ENCODE peak calls at places on chromosome 11, in seven cellular contexts. One of them, this sample, is unnamed.

GRCh38 chr11:119427279-119427678 is 4.3 kb upstream of the THY1 start:
- DNase-seq in neuronal stem cell: no peak
- DNase-seq in neural progenitor cell: no peak
- DNase-seq in pancreas: no peak
- DNase-seq in fibroblast of lung: no peak
- DNase-seq in left ventricle myocardium inferior: no peak
- DNase-seq in GM23248: peak; percentile 37
- DNase-seq in this sample: no peak

GRCh38 chr11:30960387-30960992 is 374.3 kb upstream of the MPPED2 start:
- DNase-seq in neuronal stem cell: peak; percentile 36
- DNase-seq in neural progenitor cell: peak; percentile 72
- DNase-seq in pancreas: no peak
- DNase-seq in fibroblast of lung: peak; percentile 49
- DNase-seq in left ventricle myocardium inferior: no peak
- DNase-seq in GM23248: peak; percentile 76
- DNase-seq in this sample: peak; percentile 4

GRCh38 chr11:19978668-19979518 is 181.4 kb downstream of the DBX1 start:
- DNase-seq in neuronal stem cell: no peak
- DNase-seq in neural progenitor cell: no peak
- DNase-seq in pancreas: peak; percentile 72
- DNase-seq in fibroblast of lung: peak; percentile 88
- DNase-seq in left ventricle myocardium inferior: no peak
- DNase-seq in GM23248: peak; percentile 84
- DNase-seq in this sample: peak; percentile 85

GRCh38 chr11:62539238-62539925 is 7.2 kb downstream of the AHNAK start:
- DNase-seq in neuronal stem cell: no peak
- DNase-seq in neural progenitor cell: peak; percentile 7
- DNase-seq in pancreas: peak; percentile 49
- DNase-seq in fibroblast of lung: peak; percentile 95
- DNase-seq in left ventricle myocardium inferior: peak; percentile 63
- DNase-seq in GM23248: peak; percentile 96
- DNase-seq in this sample: peak; percentile 65

GRCh38 chr11:11987503-11988022 is 20.9 kb downstream of the DKK3 start:
- DNase-seq in neuronal stem cell: no peak
- DNase-seq in neural progenitor cell: no peak
- DNase-seq in pancreas: no peak
- DNase-seq in fibroblast of lung: peak; percentile 89
- DNase-seq in left ventricle myocardium inferior: no peak
- DNase-seq in GM23248: peak; percentile 74
- DNase-seq in this sample: peak; percentile 78

GRCh38 chr11:26578998-26579635 is 7.1 kb upstream of the MUC15 start:
- DNase-seq in neuronal stem cell: no peak
- DNase-seq in neural progenitor cell: no peak
- DNase-seq in pancreas: no peak
- DNase-seq in fibroblast of lung: peak; percentile 5
- DNase-seq in left ventricle myocardium inferior: no peak
- DNase-seq in GM23248: peak; percentile 65
- DNase-seq in this sample: no peak

GRCh38 chr11:5301846-5302245 is at the start of gene OR51B4:
- DNase-seq in neuronal stem cell: no peak
- DNase-seq in neural progenitor cell: no peak
- DNase-seq in pancreas: no peak
- DNase-seq in fibroblast of lung: no peak
- DNase-seq in left ventricle myocardium inferior: no peak
- DNase-seq in GM23248: no peak
- DNase-seq in this sample: no peak

GRCh38 chr11:92663539-92663938 is 305.9 kb upstream of the MTNR1B start:
- DNase-seq in neuronal stem cell: no peak
- DNase-seq in neural progenitor cell: no peak
- DNase-seq in pancreas: no peak
- DNase-seq in fibroblast of lung: peak; percentile 50
- DNase-seq in left ventricle myocardium inferior: no peak
- DNase-seq in GM23248: peak; percentile 10
- DNase-seq in this sample: no peak

GRCh38 chr11:8785998-8786397 is 103.4 kb downstream of the RPL27A start:
- DNase-seq in neuronal stem cell: no peak
- DNase-seq in neural progenitor cell: no peak
- DNase-seq in pancreas: no peak
- DNase-seq in fibroblast of lung: no peak
- DNase-seq in left ventricle myocardium inferior: no peak
- DNase-seq in GM23248: no peak
- DNase-seq in this sample: no peak

GRCh38 chr11:45062115-45062514 is 84.3 kb upstream of the PRDM11 start:
- DNase-seq in neuronal stem cell: no peak
- DNase-seq in neural progenitor cell: no peak
- DNase-seq in pancreas: no peak
- DNase-seq in fibroblast of lung: no peak
- DNase-seq in left ventricle myocardium inferior: no peak
- DNase-seq in GM23248: peak; percentile 51
- DNase-seq in this sample: no peak

GRCh38 chr11:65661599-65662246 is 993 bp downstream of the RELA start:
- DNase-seq in neuronal stem cell: no peak
- DNase-seq in neural progenitor cell: no peak
- DNase-seq in pancreas: peak; percentile 41
- DNase-seq in fibroblast of lung: no peak
- DNase-seq in left ventricle myocardium inferior: no peak
- DNase-seq in GM23248: no peak
- DNase-seq in this sample: no peak

GRCh38 chr11:44811841-44812448 is 85.2 kb downstream of the TSPAN18 start:
- DNase-seq in neuronal stem cell: no peak
- DNase-seq in neural progenitor cell: no peak
- DNase-seq in pancreas: no peak
- DNase-seq in fibroblast of lung: peak; percentile 21
- DNase-seq in left ventricle myocardium inferior: no peak
- DNase-seq in GM23248: no peak
- DNase-seq in this sample: no peak

GRCh38 chr11:134244593-134244992 is 8.6 kb downstream of the THYN1 start:
- DNase-seq in neuronal stem cell: no peak
- DNase-seq in neural progenitor cell: peak; percentile 28
- DNase-seq in pancreas: no peak
- DNase-seq in fibroblast of lung: no peak
- DNase-seq in left ventricle myocardium inferior: no peak
- DNase-seq in GM23248: peak; percentile 45
- DNase-seq in this sample: peak; percentile 36

GRCh38 chr11:86726118-86726748 is 53.8 kb upstream of the ME3 start:
- DNase-seq in neuronal stem cell: no peak
- DNase-seq in neural progenitor cell: no peak
- DNase-seq in pancreas: no peak
- DNase-seq in fibroblast of lung: peak; percentile 88
- DNase-seq in left ventricle myocardium inferior: no peak
- DNase-seq in GM23248: peak; percentile 30
- DNase-seq in this sample: no peak

GRCh38 chr11:113926273-113927183 is 21.9 kb downstream of the HTR3B start:
- DNase-seq in neuronal stem cell: no peak
- DNase-seq in neural progenitor cell: no peak
- DNase-seq in pancreas: no peak
- DNase-seq in fibroblast of lung: no peak
- DNase-seq in left ventricle myocardium inferior: no peak
- DNase-seq in GM23248: peak; percentile 30
- DNase-seq in this sample: no peak

GRCh38 chr11:94876645-94877445 is 96.5 kb downstream of the CWC15 start:
- DNase-seq in neuronal stem cell: no peak
- DNase-seq in neural progenitor cell: no peak
- DNase-seq in pancreas: peak; percentile 20
- DNase-seq in fibroblast of lung: peak; percentile 97
- DNase-seq in left ventricle myocardium inferior: peak; percentile 79
- DNase-seq in GM23248: peak; percentile 98
- DNase-seq in this sample: peak; percentile 94
- H3K36me3 ChIP-seq in neuronal stem cell: peaks cover 22% of the 10 kb centered on the region
- H3K36me3 ChIP-seq in neural progenitor cell: no peaks in the 10 kb centered on the region
- H3K36me3 ChIP-seq in pancreas: peaks cover 37% of the 10 kb centered on the region
- H3K36me3 ChIP-seq in fibroblast of lung: peaks cover 6% of the 10 kb centered on the region
- H3K36me3 ChIP-seq in left ventricle myocardium inferior: peaks cover 95% of the 10 kb centered on the region
- H3K36me3 ChIP-seq in GM23248: peaks cover 21% of the 10 kb centered on the region
- H3K36me3 ChIP-seq in this sample: peaks cover 6% of the 10 kb centered on the region

GRCh38 chr11:13487661-13488030 is 8.2 kb downstream of the PTH start:
- DNase-seq in neuronal stem cell: peak; percentile 3
- DNase-seq in neural progenitor cell: peak; percentile 28
- DNase-seq in pancreas: peak; percentile 44
- DNase-seq in fibroblast of lung: no peak
- DNase-seq in left ventricle myocardium inferior: no peak
- DNase-seq in GM23248: peak; percentile 49
- DNase-seq in this sample: peak; percentile 16

DNA sequence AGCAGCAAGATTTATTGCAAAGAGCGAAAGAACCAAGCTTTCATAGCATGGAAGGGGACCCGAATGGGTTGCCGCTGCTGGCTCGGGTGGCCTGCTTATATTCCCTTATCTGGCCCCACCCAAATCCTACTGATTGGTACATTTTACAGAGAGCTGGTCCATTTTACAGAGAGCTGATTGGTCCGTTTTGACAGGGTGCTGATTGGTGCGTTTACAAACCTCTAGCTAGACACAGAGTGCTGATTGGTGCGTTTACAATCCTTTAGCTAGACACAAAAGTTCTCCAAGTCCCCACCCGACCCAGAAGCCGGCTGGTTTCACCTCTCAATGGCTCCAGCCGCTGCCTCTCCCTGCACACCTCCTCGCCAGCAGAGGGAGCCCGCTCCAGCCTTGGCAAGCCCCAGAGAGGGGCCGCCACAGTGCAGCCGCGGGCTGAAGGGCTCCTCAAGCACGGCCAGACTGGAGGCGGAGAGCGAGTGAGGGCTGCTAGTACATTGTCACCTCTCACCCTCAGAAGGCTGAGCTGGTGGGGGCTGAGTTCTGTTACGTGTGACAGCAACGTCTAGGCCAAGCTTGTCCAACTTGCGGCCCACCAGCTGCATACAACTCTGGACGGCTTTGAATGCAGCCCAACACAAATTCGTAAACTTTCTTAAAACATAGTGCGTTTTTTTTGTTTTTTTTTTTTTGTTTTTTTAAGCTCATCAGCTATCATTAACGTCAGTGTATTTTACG is 8.7 kb downstream of the PTH start:
- DNase-seq in neuronal stem cell: peak; percentile 49
- DNase-seq in neural progenitor cell: peak; percentile 73
- DNase-seq in pancreas: peak; percentile 78
- DNase-seq in fibroblast of lung: no peak
- DNase-seq in left ventricle myocardium inferior: peak; percentile 63
- DNase-seq in GM23248: peak; percentile 67
- DNase-seq in this sample: peak; percentile 40
- H3K4me3 ChIP-seq in neuronal stem cell: no peak overlapping the region
- H3K4me3 ChIP-seq in neural progenitor cell: peak overlapping the region; percentile 22
- H3K4me3 ChIP-seq in pancreas: peak overlapping the region; percentile 27
- H3K4me3 ChIP-seq in fibroblast of lung: peak overlapping the region; percentile 18
- H3K4me3 ChIP-seq in left ventricle myocardium inferior: peak overlapping the region; percentile 52
- H3K4me3 ChIP-seq in GM23248: peak overlapping the region; percentile 68
- H3K4me3 ChIP-seq in this sample: no peak overlapping the region

GRCh38 chr11:68437927-68438657 is 22.5 kb upstream of the PPP6R3 start:
- DNase-seq in neuronal stem cell: no peak
- DNase-seq in neural progenitor cell: no peak
- DNase-seq in pancreas: no peak
- DNase-seq in fibroblast of lung: no peak
- DNase-seq in left ventricle myocardium inferior: no peak
- DNase-seq in GM23248: no peak
- DNase-seq in this sample: no peak
- H3K36me3 ChIP-seq in neuronal stem cell: peaks cover 19% of the 10 kb centered on the region
- H3K36me3 ChIP-seq in neural progenitor cell: no peaks in the 10 kb centered on the region
- H3K36me3 ChIP-seq in pancreas: peaks cover 59% of the 10 kb centered on the region
- H3K36me3 ChIP-seq in fibroblast of lung: no peaks in the 10 kb centered on the region
- H3K36me3 ChIP-seq in left ventricle myocardium inferior: peaks cover 89% of the 10 kb centered on the region
- H3K36me3 ChIP-seq in GM23248: no peaks in the 10 kb centered on the region
- H3K36me3 ChIP-seq in this sample: peaks cover 2% of the 10 kb centered on the region

GRCh38 chr11:17695454-17696441 is 23.6 kb upstream of the MYOD1 start:
- DNase-seq in neuronal stem cell: no peak
- DNase-seq in neural progenitor cell: peak; percentile 85
- DNase-seq in pancreas: no peak
- DNase-seq in fibroblast of lung: no peak
- DNase-seq in left ventricle myocardium inferior: no peak
- DNase-seq in GM23248: no peak
- DNase-seq in this sample: no peak
- H3K4me3 ChIP-seq in neuronal stem cell: no peak overlapping the region
- H3K4me3 ChIP-seq in neural progenitor cell: peak overlapping the region; percentile 39
- H3K4me3 ChIP-seq in pancreas: no peak overlapping the region
- H3K4me3 ChIP-seq in fibroblast of lung: no peak overlapping the region
- H3K4me3 ChIP-seq in left ventricle myocardium inferior: peak overlapping the region; percentile 33
- H3K4me3 ChIP-seq in GM23248: no peak overlapping the region
- H3K4me3 ChIP-seq in this sample: no peak overlapping the region

GRCh38 chr11:82995754-82996398 is 75.8 kb downstream of the RAB30 start:
- DNase-seq in neuronal stem cell: no peak
- DNase-seq in neural progenitor cell: no peak
- DNase-seq in pancreas: no peak
- DNase-seq in fibroblast of lung: peak; percentile 80
- DNase-seq in left ventricle myocardium inferior: no peak
- DNase-seq in GM23248: no peak
- DNase-seq in this sample: no peak
- H3K36me3 ChIP-seq in neuronal stem cell: peaks cover 1% of the 10 kb centered on the region
- H3K36me3 ChIP-seq in neural progenitor cell: no peaks in the 10 kb centered on the region
- H3K36me3 ChIP-seq in pancreas: no peaks in the 10 kb centered on the region
- H3K36me3 ChIP-seq in fibroblast of lung: no peaks in the 10 kb centered on the region
- H3K36me3 ChIP-seq in left ventricle myocardium inferior: peaks cover 6% of the 10 kb centered on the region
- H3K36me3 ChIP-seq in GM23248: peaks cover 7% of the 10 kb centered on the region
- H3K36me3 ChIP-seq in this sample: no peaks in the 10 kb centered on the region

GRCh38 chr11:117876341-117877119 is at the start of gene FXYD6:
- DNase-seq in neuronal stem cell: peak; percentile 85
- DNase-seq in neural progenitor cell: peak; percentile 92
- DNase-seq in pancreas: no peak
- DNase-seq in fibroblast of lung: peak; percentile 42
- DNase-seq in left ventricle myocardium inferior: peak; percentile 73
- DNase-seq in GM23248: peak; percentile 17
- DNase-seq in this sample: no peak
- H3K4me3 ChIP-seq in neuronal stem cell: peak within 1 kb of the TSS; percentile 81
- H3K4me3 ChIP-seq in neural progenitor cell: peak within 1 kb of the TSS; percentile 72
- H3K4me3 ChIP-seq in pancreas: peak within 1 kb of the TSS; percentile 34
- H3K4me3 ChIP-seq in fibroblast of lung: peak within 1 kb of the TSS; percentile 80
- H3K4me3 ChIP-seq in left ventricle myocardium inferior: peak within 1 kb of the TSS; percentile 87
- H3K4me3 ChIP-seq in GM23248: no peak within 1 kb of the TSS
- H3K4me3 ChIP-seq in this sample: no peak within 1 kb of the TSS

This sample was measured in endothelial cell of umbilical vein.